ENCODE peak calls at places on chromosomes 3 and 15, in four cellular contexts. One of them, this sample, is unnamed.

GRCh38 chr15:25770031-25770430 is 93.1 kb downstream of the ATP10A start:
- DNase-seq in ELF-1: no peak
- DNase-seq in GM20000: no peak
- DNase-seq in mesenteric fat pad: peak
- DNase-seq in this sample: no peak

GRCh38 chr3:147412491-147412916 is 3.3 kb downstream of the ZIC1 start:
- DNase-seq in ELF-1: no peak
- DNase-seq in GM20000: no peak
- DNase-seq in mesenteric fat pad: no peak
- DNase-seq in this sample: no peak

GRCh38 chr15:47411733-47412530 is 305.4 kb upstream of the SEMA6D start:
- DNase-seq in ELF-1: no peak
- DNase-seq in GM20000: no peak
- DNase-seq in mesenteric fat pad: no peak
- DNase-seq in this sample: no peak

GRCh38 chr15:90529369-90530249 is at the start of gene CRTC3:
- DNase-seq in ELF-1: peak
- DNase-seq in GM20000: peak
- DNase-seq in mesenteric fat pad: no peak
- DNase-seq in this sample: no peak

GRCh38 chr3:31980530-31981205 is 394 bp downstream of the OSBPL10 start:
- DNase-seq in ELF-1: peak
- DNase-seq in GM20000: peak
- DNase-seq in mesenteric fat pad: no peak
- DNase-seq in this sample: no peak

GRCh38 chr15:59492389-59493377 is 54.7 kb downstream of the FAM81A start:
- DNase-seq in ELF-1: peak
- DNase-seq in GM20000: peak
- DNase-seq in mesenteric fat pad: no peak
- DNase-seq in this sample: peak

GRCh38 chr15:35430301-35430700 is 115.7 kb downstream of the DPH6 start:
- DNase-seq in ELF-1: no peak
- DNase-seq in GM20000: no peak
- DNase-seq in mesenteric fat pad: no peak
- DNase-seq in this sample: no peak

GRCh38 chr3:146326875-146327543 is 76.1 kb upstream of the PLSCR4 start:
- DNase-seq in ELF-1: peak
- DNase-seq in GM20000: no peak
- DNase-seq in mesenteric fat pad: no peak
- DNase-seq in this sample: no peak

GRCh38 chr3:123792473-123793201 is 91.5 kb downstream of the MYLK start:
- DNase-seq in ELF-1: peak
- DNase-seq in GM20000: no peak
- DNase-seq in mesenteric fat pad: no peak
- DNase-seq in this sample: no peak

GRCh38 chr15:52440414-52440813 is 88.3 kb downstream of the MYO5A start:
- DNase-seq in ELF-1: no peak
- DNase-seq in GM20000: no peak
- DNase-seq in mesenteric fat pad: no peak
- DNase-seq in this sample: no peak